ENCODE peak calls at places on chromosomes 6 and 20, in seven cellular contexts. G, D, R, S, I, W and L are unnamed samples.

GRCh38 chr6:127971945-127972391 is 71.1 kb upstream of the THEMIS start:
- DNase-seq in G (no peak), D (no peak), R (no peak), S (no peak), I (no peak), W (peak; percentile 46), L (no peak)

GRCh38 chr6:4023240-4023639 is 55.7 kb downstream of the FAM217A start:
- DNase-seq in G (no peak), D (no peak), R (no peak), S (no peak), I (no peak), W (no peak), L (no peak)

GRCh38 chr20:11814276-11814675 is 103.4 kb upstream of the BTBD3 start:
- DNase-seq in G (no peak), D (no peak), R (no peak), S (no peak), I (no peak), W (no peak), L (no peak)

GRCh38 chr6:40960784-40961430 is 78.1 kb downstream of the UNC5CL start:
- DNase-seq in G (no peak), D (no peak), R (no peak), S (no peak), I (no peak), W (no peak), L (no peak)

GRCh38 chr6:10591411-10592160 is 70.4 kb downstream of the GCNT2 start:
- DNase-seq in G (no peak), D (no peak), R (no peak), S (no peak), I (no peak), W (no peak), L (no peak)

GRCh38 chr6:158698876-158699440 is 49.1 kb downstream of the SYTL3 start:
- DNase-seq in G (no peak), D (no peak), R (no peak), S (no peak), I (no peak), W (no peak), L (no peak)

GRCh38 chr20:49187330-49188100 is 619 bp downstream of the STAU1 start:
- DNase-seq in G (no peak), D (peak; percentile 47), R (no peak), S (peak; percentile 66), I (no peak), W (peak; percentile 49), L (peak; percentile 76)

GRCh38 chr6:26043389-26044139 is 43.7 kb upstream of the HFE start:
- DNase-seq in G (peak; percentile 73), D (peak; percentile 77), R (no peak), S (peak; percentile 68), I (peak; percentile 34), W (peak; percentile 96), L (peak; percentile 79)

GRCh38 chr6:105087571-105088211 is 92.1 kb downstream of the POPDC3 start:
- DNase-seq in G (no peak), D (peak; percentile 31), R (peak; percentile 41), S (no peak), I (no peak), W (peak; percentile 54), L (no peak)

GRCh38 chr6:9040718-9041117 is 605.4 kb upstream of the SLC35B3 start:
- DNase-seq in G (no peak), D (no peak), R (no peak), S (no peak), I (no peak), W (no peak), L (peak; percentile 45)

GRCh38 chr6:167968091-167968490 is 29.4 kb upstream of the KIF25 start:
- DNase-seq in G (no peak), D (no peak), R (peak; percentile 16), S (no peak), I (no peak), W (no peak), L (no peak)

GRCh38 chr20:63124092-63124781 is 91.7 kb downstream of the YTHDF1 start:
- DNase-seq in G (peak; percentile 14), D (no peak), R (no peak), S (peak; percentile 22), I (peak; percentile 6), W (no peak), L (peak; percentile 13)

GRCh38 chr6:105911106-105911629 is 175.0 kb upstream of the PRDM1 start:
- DNase-seq in G (peak; percentile 32), D (no peak), R (no peak), S (no peak), I (no peak), W (no peak), L (no peak)

GRCh38 chr6:34135541-34135940 is 10.3 kb downstream of the GRM4 start:
- DNase-seq in G (no peak), D (no peak), R (no peak), S (no peak), I (no peak), W (no peak), L (no peak)

GRCh38 chr6:34138924-34139323 is 7.0 kb downstream of the GRM4 start:
- DNase-seq in G (no peak), D (no peak), R (no peak), S (no peak), I (no peak), W (no peak), L (no peak)

GRCh38 chr6:34142046-34142445 is 3.8 kb downstream of the GRM4 start:
- DNase-seq in G (no peak), D (no peak), R (no peak), S (peak; percentile 14), I (no peak), W (no peak), L (no peak)

GRCh38 chr6:34140075-34140474 is 5.8 kb downstream of the GRM4 start:
- DNase-seq in G (no peak), D (no peak), R (no peak), S (peak; percentile 12), I (no peak), W (no peak), L (no peak)

DNA sequence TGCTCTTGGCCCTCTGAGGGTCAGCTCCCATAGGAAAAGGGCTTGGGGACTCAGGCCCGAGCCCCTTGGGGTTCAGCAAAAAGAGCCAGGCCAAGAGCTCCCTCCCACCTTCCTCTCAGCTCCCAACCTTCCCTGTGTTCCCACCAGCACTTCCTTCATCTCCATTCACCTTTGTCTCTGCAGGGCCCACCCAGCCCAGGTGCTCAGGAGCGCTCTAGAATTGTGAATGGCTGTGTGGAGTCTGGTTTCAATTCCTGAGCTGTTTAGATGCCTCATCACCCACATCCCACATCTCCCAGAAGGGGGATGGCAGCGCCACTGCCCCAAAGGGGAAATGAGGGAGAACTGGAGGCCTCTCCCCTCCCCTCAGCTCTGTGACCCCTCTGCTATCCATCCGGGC is 7.7 kb downstream of the GRM4 start:
- DNase-seq in G (no peak), D (no peak), R (no peak), S (no peak), I (no peak), W (no peak), L (no peak)
- H3K27me3 ChIP-seq in G (peaks cover 88% of the 10 kb centered on the region), D (no peaks in the 10 kb centered on the region), R (peaks cover 4% of the 10 kb centered on the region), S (peaks cover 81% of the 10 kb centered on the region), I (peaks cover 100% of the 10 kb centered on the region), W (peaks cover 27% of the 10 kb centered on the region), L (no peaks in the 10 kb centered on the region)

GRCh38 chr20:19992996-19993908 is 23.9 kb upstream of the NAA20 start:
- DNase-seq in G (no peak), D (peak; percentile 66), R (peak; percentile 67), S (no peak), I (no peak), W (peak; percentile 86), L (peak; percentile 67)
- H3K4me1 ChIP-seq in G (peaks cover 95% of the 10 kb centered on the region), D (peaks cover 39% of the 10 kb centered on the region), R (peaks cover 32% of the 10 kb centered on the region), S (peaks cover 74% of the 10 kb centered on the region), I (peaks cover 100% of the 10 kb centered on the region), W (peaks cover 48% of the 10 kb centered on the region), L (peaks cover 18% of the 10 kb centered on the region)

GRCh38 chr6:15296735-15297134 is 50.9 kb downstream of the JARID2 start:
- DNase-seq in G (no peak), D (no peak), R (no peak), S (no peak), I (no peak), W (no peak), L (no peak)

GRCh38 chr6:15301179-15302006 is 55.5 kb downstream of the JARID2 start:
- DNase-seq in G (no peak), D (no peak), R (no peak), S (no peak), I (no peak), W (no peak), L (no peak)

GRCh38 chr6:15297895-15298590 is 52.2 kb downstream of the JARID2 start:
- DNase-seq in G (no peak), D (no peak), R (no peak), S (no peak), I (no peak), W (no peak), L (no peak)

GRCh38 chr6:15296249-15296648 is 50.4 kb downstream of the JARID2 start:
- DNase-seq in G (no peak), D (no peak), R (no peak), S (no peak), I (no peak), W (no peak), L (no peak)

DNA sequence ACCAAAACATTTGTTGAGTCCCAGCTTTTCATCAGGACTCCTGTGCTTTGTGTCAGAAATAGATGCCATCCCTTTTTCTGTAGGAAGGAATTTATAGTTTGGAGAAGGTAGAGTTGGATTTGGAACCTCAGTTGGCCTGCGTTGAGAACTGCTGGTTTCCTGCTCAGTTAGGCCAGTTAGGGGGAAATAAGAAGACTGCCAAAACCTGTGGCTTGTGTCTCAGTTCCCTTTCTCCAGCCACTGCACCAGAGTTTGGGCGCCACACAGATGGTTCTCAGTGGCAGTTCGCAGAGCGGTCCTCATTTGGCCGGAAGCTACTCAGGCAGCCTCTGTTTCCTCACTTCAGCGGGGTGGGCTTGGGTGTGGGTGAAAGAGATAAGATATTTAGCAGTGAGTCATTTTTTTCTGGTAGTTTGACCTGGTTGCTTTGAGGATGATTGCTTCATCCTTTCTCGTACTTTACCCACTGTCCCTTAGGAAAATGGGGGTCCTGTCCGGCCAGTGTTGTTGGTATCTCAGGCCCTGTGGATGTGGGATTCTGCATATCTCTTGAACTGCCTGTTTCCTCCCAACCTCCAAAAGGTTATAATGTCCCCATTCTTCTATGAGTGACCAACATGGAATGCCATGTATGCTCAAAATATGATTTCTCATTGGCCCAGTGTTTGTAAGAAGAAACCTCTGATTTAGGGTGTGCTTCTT is 53.7 kb downstream of the JARID2 start:
- DNase-seq in G (peak; percentile 53), D (no peak), R (no peak), S (peak; percentile 63), I (peak; percentile 34), W (no peak), L (peak; percentile 83)
- H3K27ac ChIP-seq in G (no peak overlapping the region), D (no peak overlapping the region), R (no peak overlapping the region), S (peak overlapping the region; percentile 12), I (peak overlapping the region; percentile 24), W (no peak overlapping the region), L (no peak overlapping the region)

GRCh38 chr20:60986757-60987156 is 265.3 kb upstream of the CDH4 start:
- DNase-seq in G (no peak), D (no peak), R (no peak), S (no peak), I (no peak), W (no peak), L (no peak)

GRCh38 chr20:60990647-60991046 is 261.4 kb upstream of the CDH4 start:
- DNase-seq in G (no peak), D (no peak), R (no peak), S (no peak), I (no peak), W (no peak), L (no peak)

DNA sequence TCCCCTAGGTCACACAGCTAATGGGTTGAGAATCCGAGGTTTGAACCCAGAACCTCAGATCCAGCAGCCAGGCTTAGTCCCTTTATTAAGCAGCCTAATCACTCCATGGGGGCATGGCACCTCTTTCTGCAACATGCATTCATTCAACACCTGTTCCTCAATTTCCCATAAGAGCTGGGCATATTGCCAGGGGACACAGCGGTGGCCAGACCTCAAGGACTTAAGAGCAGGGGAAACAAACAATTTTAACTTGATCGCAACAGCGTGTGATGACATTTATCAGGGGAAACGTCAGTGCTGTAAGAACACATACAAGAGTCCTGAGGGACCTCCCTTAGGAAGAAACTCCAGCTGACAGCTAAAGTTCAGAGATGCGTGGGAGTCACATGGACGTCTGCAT is 267.4 kb upstream of the CDH4 start:
- DNase-seq in G (no peak), D (no peak), R (no peak), S (no peak), I (no peak), W (no peak), L (no peak)
- H3K27me3 ChIP-seq in G (no peaks in the 10 kb centered on the region), D (no peaks in the 10 kb centered on the region), R (no peaks in the 10 kb centered on the region), S (no peaks in the 10 kb centered on the region), I (peaks cover 39% of the 10 kb centered on the region), W (no peaks in the 10 kb centered on the region), L (no peaks in the 10 kb centered on the region)